ENCODE peak calls at places on chromosomes 3 and 15, in nine cellular contexts. I is progenitor cell of endocrine pancreas, O is left ventricle myocardium inferior, M is GM06990, T is endothelial cell, U is uterus, H is adrenal gland, K is AG10803, C is AG04450. L is an unnamed sample.

GRCh38 chr3:14118400-14119165 is 6.1 kb downstream of the CHCHD4 start:
- DNase-seq in U (no peak), O (no peak), M (no peak), T (no peak), I (no peak), H (peak; percentile 74), K (no peak), C (no peak), L (no peak)

GRCh38 chr15:69675727-69676126 is 223.1 kb downstream of the RPLP1 start:
- DNase-seq in T (no peak), U (no peak), M (no peak), K (no peak), C (no peak), H (no peak), I (no peak), O (no peak), L (no peak)

GRCh38 chr3:7112523-7113056 is 251.7 kb downstream of the GRM7 start:
- DNase-seq in I (no peak), M (no peak), K (no peak), H (no peak), C (no peak), U (no peak), O (no peak), T (no peak), L (no peak)

GRCh38 chr3:31008986-31009385 is 114.5 kb upstream of the GADL1 start:
- DNase-seq in T (no peak), O (no peak), M (no peak), K (peak; percentile 39), I (no peak), U (no peak), H (no peak), C (no peak), L (no peak)

GRCh38 chr15:81783076-81783475 is 262.7 kb downstream of the MEX3B start:
- DNase-seq in U (no peak), M (no peak), K (no peak), O (no peak), H (no peak), I (no peak), C (no peak), T (no peak), L (no peak)

GRCh38 chr15:42172475-42172874 is 16.0 kb upstream of the PLA2G4F start:
- DNase-seq in T (no peak), I (no peak), O (no peak), C (no peak), K (no peak), H (no peak), U (no peak), M (no peak), L (no peak)

GRCh38 chr3:149860881-149861280 is 47.9 kb downstream of the RNF13 start:
- DNase-seq in C (no peak), I (no peak), U (no peak), O (no peak), M (no peak), K (no peak), T (no peak), H (no peak), L (no peak)

GRCh38 chr3:175941352-175941751 is 1082.2 kb downstream of the NAALADL2 start:
- DNase-seq in T (no peak), I (no peak), U (no peak), C (no peak), M (no peak), H (no peak), K (no peak), O (no peak), L (peak; percentile 56)

GRCh38 chr3:123993818-123994217 is 1.9 kb upstream of the ROPN1 start:
- DNase-seq in I (no peak), C (no peak), T (no peak), O (no peak), U (no peak), M (no peak), H (no peak), K (no peak), L (no peak)

GRCh38 chr3:52343946-52344600 is 28.0 kb downstream of the DNAH1 start:
- DNase-seq in K (no peak), M (no peak), C (no peak), I (no peak), O (no peak), T (no peak), H (no peak), U (no peak), L (no peak)

GRCh38 chr3:188446791-188447190 is 292.8 kb downstream of the LPP start:
- DNase-seq in C (no peak), H (no peak), U (no peak), T (no peak), O (no peak), K (no peak), I (no peak), M (no peak), L (no peak)

GRCh38 chr3:51720292-51721061 is 13.6 kb downstream of the GRM2 start:
- DNase-seq in C (no peak), K (no peak), U (no peak), H (no peak), O (no peak), M (no peak), T (no peak), I (no peak), L (no peak)

DNA sequence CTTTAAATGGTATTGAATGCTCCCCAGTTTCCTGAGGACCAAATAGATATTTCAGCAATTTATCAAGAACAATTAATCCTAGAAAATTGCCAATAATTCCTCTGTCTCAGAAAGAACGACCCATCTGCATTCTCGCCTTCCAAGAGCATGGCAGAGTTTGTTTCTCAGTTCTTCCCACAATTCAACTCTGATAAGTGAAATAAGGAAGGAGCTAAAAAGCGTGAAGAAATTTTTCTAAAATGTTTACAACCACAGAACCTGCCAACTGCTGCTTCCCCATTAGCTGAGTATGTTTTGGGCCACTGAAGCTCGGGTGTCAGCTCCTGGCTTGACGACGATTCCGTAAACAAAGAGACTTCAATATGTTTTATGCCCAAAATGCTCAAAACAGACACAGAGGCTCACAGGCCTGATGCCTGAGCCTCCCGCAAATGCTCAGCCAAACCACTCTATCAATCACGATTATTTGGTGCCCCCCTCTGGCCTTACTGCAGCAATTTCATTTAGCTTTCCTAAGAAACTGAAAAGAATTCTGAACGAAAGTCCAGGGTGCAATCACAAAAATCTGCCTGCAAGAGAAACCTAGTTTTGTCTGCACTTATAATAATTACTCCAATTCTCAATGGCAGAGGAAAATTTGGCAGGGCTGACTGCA is 259.2 kb upstream of the CCDC54 start:
- DNase-seq in T (peak; percentile 60), U (no peak), O (no peak), K (peak; percentile 83), H (peak; percentile 52), I (no peak), C (peak; percentile 43), M (no peak), L (peak; percentile 59)
- TF ChIP-seq CTCF in T (peak; percentile 51), U (peak; percentile 39), O (peak; percentile 56), K (peak; percentile 72), H (peak; percentile 46), I (peak; percentile 64), C (peak; percentile 64), M (peak; percentile 24), L (peak; percentile 35)

DNA sequence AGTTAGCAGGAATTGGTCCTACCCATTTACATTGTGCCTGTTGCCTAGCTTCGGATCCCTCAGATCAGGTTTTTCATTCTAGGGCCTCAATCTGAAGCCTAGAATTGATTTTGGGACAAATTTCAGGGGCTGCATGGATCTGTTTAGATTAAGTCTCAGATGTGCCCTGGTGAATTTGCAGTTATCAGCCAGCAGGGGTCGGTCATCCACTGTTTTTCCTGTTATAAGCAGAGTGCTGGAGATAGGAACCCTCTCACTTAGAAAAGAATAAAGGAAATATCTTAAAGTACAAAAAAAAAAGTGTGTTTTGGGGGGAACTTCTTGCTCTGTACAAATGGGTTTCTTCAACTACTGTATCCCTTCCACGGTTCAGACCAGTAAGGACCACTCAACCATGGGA is 212.5 kb downstream of the BCHE start:
- DNase-seq in O (no peak), C (no peak), K (peak; percentile 10), M (no peak), T (no peak), U (no peak), H (no peak), I (no peak), L (no peak)
- TF ChIP-seq CTCF in O (no peak), C (peak; percentile 81), K (peak; percentile 44), M (peak; percentile 54), T (no peak), U (no peak), H (no peak), I (no peak), L (peak; percentile 43)

DNA sequence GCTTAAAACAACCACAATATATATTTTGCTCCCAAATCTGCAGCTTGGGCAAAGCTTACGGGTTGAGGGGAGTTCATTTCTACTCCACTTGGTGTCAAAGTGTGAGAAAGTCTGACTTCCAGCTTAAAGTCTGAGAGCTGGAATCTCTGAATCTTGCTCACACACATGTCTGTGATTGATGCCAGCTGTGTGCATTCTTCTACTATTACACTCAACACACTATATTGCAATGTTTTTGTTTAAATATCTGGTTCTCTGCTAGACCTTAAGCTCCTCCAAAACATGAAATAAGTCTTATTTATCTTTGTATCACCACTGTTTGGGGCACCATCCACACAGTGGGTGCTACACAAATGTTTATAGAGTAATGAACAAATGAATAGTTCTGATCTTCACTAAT is 36.7 kb upstream of the SECISBP2L start:
- DNase-seq in H (no peak), T (no peak), O (no peak), I (no peak), K (peak; percentile 92), U (no peak), M (no peak), C (peak; percentile 84), L (no peak)
- TF ChIP-seq CTCF in H (no peak), T (no peak), O (no peak), I (no peak), K (no peak), U (no peak), M (no peak), C (no peak), L (no peak)

DNA sequence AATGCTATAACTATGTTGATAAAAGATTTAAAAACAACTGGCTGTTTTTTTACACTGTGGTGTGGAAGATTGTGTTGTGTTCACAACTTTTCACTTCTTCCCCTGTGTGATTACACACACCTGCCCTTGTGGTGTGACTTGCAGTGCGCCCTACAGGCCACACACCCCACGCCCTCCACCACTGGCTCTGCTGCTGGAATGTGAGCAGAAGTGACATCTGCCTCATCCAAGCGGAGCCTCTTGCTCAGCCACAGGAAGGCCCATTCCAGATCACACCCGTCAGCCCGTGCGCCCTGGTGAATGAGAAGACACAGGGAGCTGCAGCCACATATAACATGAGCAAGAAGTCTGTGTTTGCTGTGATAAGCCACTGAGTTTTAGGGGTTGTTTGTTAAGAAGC is 7.0 kb downstream of the CCR2 start:
- DNase-seq in U (no peak), C (no peak), O (no peak), M (peak; percentile 20), H (no peak), K (no peak), I (no peak), T (no peak), L (no peak)
- TF ChIP-seq CTCF in U (no peak), C (no peak), O (no peak), M (peak; percentile 12), H (no peak), K (no peak), I (no peak), T (no peak), L (no peak)